ENCODE peak calls at places on chromosomes 1 and 21, in eight cellular contexts. X, I, J, K, T, W, L and V are unnamed samples. For H3K36me3, the result is how much of the 10 kb centered on the place peaks cover.

GRCh38 chr1:31153423-31153822 is 86.3 kb downstream of the NKAIN1 start:
- DNase-seq in X (no peak), I (no peak), J (no peak), K (no peak), T (no peak), W (no peak), L (no peak), V (no peak)

GRCh38 chr1:230068952-230069684 is 2.1 kb downstream of the GALNT2 start:
- DNase-seq in X (peak), I (peak), J (no peak), K (no peak), T (no peak), W (peak), L (no peak), V (peak)

GRCh38 chr1:36136535-36136934 is 11.5 kb upstream of the COL8A2 start:
- DNase-seq in X (peak), I (no peak), J (no peak), K (no peak), T (peak), W (no peak), L (no peak), V (peak)

GRCh38 chr1:194730304-194730703 is 1543.9 kb upstream of the B3GALT2 start:
- DNase-seq in X (no peak), I (no peak), J (no peak), K (no peak), T (no peak), W (no peak), L (no peak), V (no peak)

GRCh38 chr21:42066521-42066920 is 4.6 kb upstream of the UMODL1 start:
- DNase-seq in X (no peak), I (peak), J (no peak), K (no peak), T (no peak), W (no peak), L (no peak), V (peak)

GRCh38 chr1:188715566-188715965 is 1762.1 kb downstream of the BRINP3 start:
- DNase-seq in X (no peak), I (no peak), J (peak), K (no peak), T (no peak), W (peak), L (peak), V (no peak)

GRCh38 chr1:157482174-157482573 is 70.1 kb downstream of the FCRL5 start:
- DNase-seq in X (no peak), I (no peak), J (no peak), K (no peak), T (no peak), W (no peak), L (no peak), V (peak)

GRCh38 chr1:3409737-3410434 is 44.6 kb upstream of the ARHGEF16 start:
- DNase-seq in X (peak), I (no peak), J (peak), K (peak), T (peak), W (peak), L (peak), V (peak)

GRCh38 chr1:208595745-208596144 is 351.6 kb upstream of the PLXNA2 start:
- DNase-seq in X (peak), I (no peak), J (no peak), K (no peak), T (no peak), W (no peak), L (no peak), V (no peak)

GRCh38 chr21:38852278-38852677 is 46.5 kb downstream of the ETS2 start:
- DNase-seq in X (no peak), I (no peak), J (no peak), K (no peak), T (no peak), W (no peak), L (no peak), V (no peak)

DNA sequence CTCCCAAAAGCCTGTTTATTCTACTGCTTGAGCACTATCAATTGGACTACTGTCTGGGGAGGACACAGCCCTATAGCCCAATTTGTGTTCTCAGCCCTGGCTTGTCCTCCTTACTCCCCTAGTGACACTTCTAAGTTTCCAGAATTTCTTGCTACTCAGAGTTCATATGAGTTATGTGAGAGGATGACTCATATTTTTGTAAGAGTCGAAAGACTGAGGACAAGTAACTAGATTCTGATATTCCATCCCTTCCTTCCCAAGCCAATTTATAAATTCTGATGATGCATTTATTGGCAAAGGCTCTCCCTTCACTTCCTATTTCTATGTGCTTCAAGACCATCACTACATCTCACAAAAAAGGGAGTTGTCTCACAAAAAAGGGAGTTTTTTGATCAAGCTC is 422.2 kb upstream of the DEPDC1 start:
- DNase-seq in X (peak), I (no peak), J (no peak), K (no peak), T (no peak), W (no peak), L (no peak), V (no peak)
- H3K36me3 ChIP-seq in X (under half), I (under half), J (under half), K (under half), T (under half), W (under half), L (under half), V (under half)

DNA sequence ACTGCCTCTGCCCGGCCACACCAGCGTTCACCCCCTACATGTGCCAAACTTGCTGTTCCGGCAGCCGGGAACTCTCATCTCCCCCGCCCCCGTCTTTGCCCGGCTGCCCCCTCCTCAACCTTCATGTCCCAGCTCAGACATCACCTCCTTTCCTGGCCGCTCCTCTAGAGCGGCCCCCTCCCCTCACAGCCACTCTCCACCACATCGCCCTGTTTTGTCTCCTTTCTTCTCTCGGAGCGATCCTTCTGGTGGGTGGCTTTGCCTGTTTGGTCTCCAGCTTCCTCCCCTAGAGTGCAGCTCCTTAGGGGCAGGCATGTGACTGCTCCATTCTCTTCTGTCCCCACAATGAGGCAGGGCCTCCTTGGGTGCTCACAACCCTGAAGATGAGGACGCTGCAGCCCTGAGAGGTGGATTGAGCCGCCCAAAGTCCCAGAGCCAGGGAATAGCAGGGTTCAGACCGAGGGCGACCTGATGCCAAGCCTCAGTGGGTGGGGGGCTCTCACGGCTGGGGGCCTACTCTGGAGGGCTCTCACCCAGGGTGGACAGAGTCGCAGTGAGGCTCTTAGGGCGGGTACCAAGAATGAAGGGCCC is 44.9 kb upstream of the ECE1 start:
- DNase-seq in X (no peak), I (no peak), J (no peak), K (no peak), T (no peak), W (no peak), L (peak), V (peak)
- H2AFZ ChIP-seq in X (peak), I (peak), J (no peak), K (no peak), T (peak), W (peak), L (peak), V (peak)

GRCh38 chr1:20280906-20281305 is 9.8 kb upstream of the VWA5B1 start:
- DNase-seq in X (no peak), I (no peak), J (no peak), K (no peak), T (no peak), W (no peak), L (no peak), V (no peak)

GRCh38 chr1:20280399-20280798 is 10.3 kb upstream of the VWA5B1 start:
- DNase-seq in X (no peak), I (no peak), J (no peak), K (no peak), T (no peak), W (no peak), L (no peak), V (no peak)

GRCh38 chr1:20279507-20279906 is 11.2 kb upstream of the VWA5B1 start:
- DNase-seq in X (peak), I (peak), J (no peak), K (peak), T (no peak), W (no peak), L (no peak), V (peak)

GRCh38 chr1:20278692-20279130 is 12.0 kb upstream of the VWA5B1 start:
- DNase-seq in X (no peak), I (peak), J (no peak), K (no peak), T (no peak), W (peak), L (peak), V (no peak)

GRCh38 chr1:20276428-20276827 is 14.2 kb upstream of the VWA5B1 start:
- DNase-seq in X (no peak), I (no peak), J (no peak), K (no peak), T (no peak), W (no peak), L (no peak), V (no peak)
- H3K36me3 ChIP-seq in X (under half), I (under half), J (under half), K (under half), T (under half), W (under half), L (under half), V (under half)

DNA sequence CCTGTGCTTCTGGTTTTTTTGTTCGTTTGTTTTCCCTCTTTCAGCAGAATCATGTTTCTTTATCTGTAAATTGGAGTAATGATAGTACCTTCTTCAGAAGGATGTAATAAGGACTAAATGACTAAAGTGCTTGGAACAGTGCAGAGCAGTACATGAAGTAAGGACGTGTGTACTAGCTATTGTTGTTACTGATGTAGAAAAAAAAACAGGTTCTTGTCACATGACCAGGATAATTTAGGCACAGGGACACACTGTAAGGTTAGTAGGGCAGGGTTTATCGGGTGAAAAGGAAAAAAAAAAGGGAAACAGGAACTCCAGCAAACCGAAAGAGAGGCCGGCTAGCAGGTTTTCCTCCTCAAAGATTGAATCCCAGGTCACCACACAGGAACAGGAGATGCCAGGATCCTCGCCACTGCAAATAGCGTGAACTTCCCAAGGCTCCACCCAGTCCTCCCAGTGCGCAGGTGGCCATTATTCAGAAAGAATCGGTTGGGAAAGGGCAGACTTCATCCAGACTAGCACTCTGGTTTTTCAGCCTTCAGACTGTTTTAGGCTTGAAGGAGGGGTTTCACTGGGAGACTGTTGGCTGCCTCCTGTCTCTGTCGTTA is 63.8 kb upstream of the PRRC2C start:
- DNase-seq in X (no peak), I (no peak), J (no peak), K (no peak), T (no peak), W (no peak), L (no peak), V (no peak)
- H2AFZ ChIP-seq in X (no peak), I (no peak), J (no peak), K (peak), T (no peak), W (peak), L (peak), V (no peak)

GRCh38 chr1:55067914-55068313 is 28.6 kb downstream of the PCSK9 start:
- DNase-seq in X (no peak), I (no peak), J (no peak), K (no peak), T (no peak), W (no peak), L (no peak), V (peak)

GRCh38 chr1:55070291-55070690 is 30.9 kb downstream of the PCSK9 start:
- DNase-seq in X (peak), I (no peak), J (no peak), K (no peak), T (no peak), W (no peak), L (no peak), V (peak)

GRCh38 chr1:55067022-55067781 is 27.9 kb downstream of the PCSK9 start:
- DNase-seq in X (no peak), I (no peak), J (no peak), K (no peak), T (no peak), W (no peak), L (no peak), V (peak)

GRCh38 chr1:55070765-55071164 is 31.4 kb downstream of the PCSK9 start:
- DNase-seq in X (no peak), I (no peak), J (no peak), K (no peak), T (no peak), W (no peak), L (no peak), V (no peak)

GRCh38 chr1:55069280-55069679 is 29.9 kb downstream of the PCSK9 start:
- DNase-seq in X (no peak), I (no peak), J (no peak), K (no peak), T (no peak), W (no peak), L (no peak), V (peak)
- H3K36me3 ChIP-seq in X (under half), I (half or more), J (half or more), K (half or more), T (under half), W (under half), L (under half), V (half or more)

GRCh38 chr1:223230161-223230881 is 87.3 kb upstream of the TLR5 start:
- DNase-seq in X (peak), I (no peak), J (no peak), K (peak), T (no peak), W (no peak), L (no peak), V (peak)
- H2AFZ ChIP-seq in X (peak), I (no peak), J (no peak), K (peak), T (no peak), W (no peak), L (no peak), V (peak)

GRCh38 chr1:185786524-185786923 is 52.3 kb downstream of the HMCN1 start:
- DNase-seq in X (peak), I (no peak), J (no peak), K (no peak), T (no peak), W (no peak), L (no peak), V (peak)

GRCh38 chr1:185787238-185787637 is 53.0 kb downstream of the HMCN1 start:
- DNase-seq in X (no peak), I (no peak), J (no peak), K (no peak), T (no peak), W (no peak), L (no peak), V (no peak)

GRCh38 chr1:185785586-185785985 is 51.4 kb downstream of the HMCN1 start:
- DNase-seq in X (no peak), I (no peak), J (no peak), K (no peak), T (no peak), W (no peak), L (no peak), V (no peak)

GRCh38 chr1:185788386-185788785 is 54.2 kb downstream of the HMCN1 start:
- DNase-seq in X (no peak), I (no peak), J (no peak), K (no peak), T (peak), W (no peak), L (no peak), V (no peak)

GRCh38 chr1:185789846-185790735 is 55.9 kb downstream of the HMCN1 start:
- DNase-seq in X (peak), I (no peak), J (no peak), K (no peak), T (peak), W (no peak), L (no peak), V (no peak)
- H3K36me3 ChIP-seq in X (under half), I (under half), J (under half), K (under half), T (under half), W (under half), L (under half), V (under half)

GRCh38 chr1:2289607-2290006 is 61.5 kb downstream of the SKI start:
- DNase-seq in X (no peak), I (no peak), J (no peak), K (no peak), T (no peak), W (no peak), L (no peak), V (no peak)
- H2AFZ ChIP-seq in X (no peak), I (no peak), J (no peak), K (no peak), T (no peak), W (no peak), L (no peak), V (no peak)

GRCh38 chr1:19066874-19067186 is 110.4 kb upstream of the IFFO2 start:
- DNase-seq in X (no peak), I (no peak), J (no peak), K (no peak), T (no peak), W (no peak), L (peak), V (no peak)

GRCh38 chr1:19064906-19065450 is 108.5 kb upstream of the IFFO2 start:
- DNase-seq in X (no peak), I (no peak), J (no peak), K (no peak), T (no peak), W (no peak), L (no peak), V (no peak)

GRCh38 chr1:19065526-19066247 is 109.2 kb upstream of the IFFO2 start:
- DNase-seq in X (no peak), I (no peak), J (no peak), K (no peak), T (no peak), W (no peak), L (no peak), V (peak)

GRCh38 chr1:19067187-19067911 is 110.9 kb upstream of the IFFO2 start:
- DNase-seq in X (no peak), I (no peak), J (peak), K (peak), T (no peak), W (peak), L (no peak), V (peak)

DNA sequence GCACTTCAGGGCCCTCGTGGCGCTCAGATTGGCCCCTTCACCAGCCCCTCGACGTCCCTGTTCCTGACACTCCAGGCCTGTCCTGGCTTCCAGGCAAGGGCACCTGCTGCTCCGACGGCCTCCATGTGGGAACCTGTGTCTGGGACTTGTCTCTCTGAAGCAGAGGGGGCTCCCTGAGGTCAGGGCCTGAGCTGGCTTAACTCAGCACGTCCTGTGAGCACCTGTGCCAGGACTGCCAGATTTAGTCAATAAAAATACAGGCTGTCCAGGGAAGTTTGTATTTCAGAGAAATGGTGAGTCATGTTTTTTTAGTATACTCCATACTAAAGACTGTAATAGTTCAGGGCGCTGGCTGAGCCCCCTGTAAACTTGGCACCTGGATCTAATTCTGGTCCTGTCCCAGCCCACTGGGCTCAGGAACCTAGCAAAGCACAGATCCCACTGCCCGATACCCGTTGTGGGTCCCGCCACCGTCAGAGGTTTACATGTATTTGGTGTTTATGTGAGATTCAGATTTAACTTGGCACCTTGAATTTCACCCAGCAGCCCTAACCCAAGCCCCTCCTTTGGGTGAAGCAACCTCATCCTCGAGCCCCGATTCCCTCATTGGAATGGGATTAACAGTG is 109.9 kb upstream of the IFFO2 start:
- DNase-seq in X (no peak), I (no peak), J (no peak), K (no peak), T (no peak), W (no peak), L (no peak), V (peak)
- H3K36me3 ChIP-seq in X (under half), I (under half), J (under half), K (under half), T (under half), W (under half), L (under half), V (under half)

DNA sequence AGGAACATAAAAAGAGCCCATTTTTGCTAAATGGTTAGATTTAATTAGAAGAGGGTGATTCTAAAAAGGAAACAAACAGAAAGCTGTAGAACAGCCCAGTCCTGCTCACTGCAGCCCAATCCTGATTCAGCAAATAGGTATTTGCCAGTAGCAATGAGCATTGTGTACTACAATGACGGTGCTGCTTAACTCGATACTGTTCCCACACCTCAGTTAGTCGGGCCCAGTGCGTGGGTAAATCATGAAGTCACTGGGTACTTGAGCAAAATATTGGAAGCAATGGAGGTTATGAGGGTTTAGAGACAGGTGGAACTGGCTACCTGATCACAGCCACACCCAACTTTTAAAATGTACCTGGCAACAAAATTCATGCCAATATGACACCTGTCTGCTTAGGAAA is 101.5 kb upstream of the ADGRL2 start:
- DNase-seq in X (peak), I (no peak), J (no peak), K (peak), T (no peak), W (peak), L (peak), V (peak)
- H2AFZ ChIP-seq in X (no peak), I (no peak), J (no peak), K (no peak), T (no peak), W (no peak), L (no peak), V (peak)